ENCODE peak calls at places on chromosomes 1 and 21, in six cellular contexts. R is GM23248, J is body of pancreas, C is ovary, P is PC-9, O is colonic mucosa. I is an unnamed sample.

GRCh38 chr1:215845224-215845902 is 278.3 kb downstream of the KCTD3 start:
- DNase-seq in R (peak; percentile 92), O (no peak), P (peak; percentile 43), C (no peak), J (no peak), I (no peak)

GRCh38 chr1:210901981-210902770 is 231.8 kb downstream of the KCNH1 start:
- DNase-seq in O (no peak), R (no peak), P (no peak), J (no peak), C (no peak), I (no peak)

GRCh38 chr1:202216691-202217090 is 23.1 kb downstream of the LGR6 start:
- DNase-seq in O (no peak), J (no peak), C (no peak), P (no peak), R (no peak), I (no peak)

GRCh38 chr1:218874313-218874712 is 299.4 kb upstream of the LYPLAL1 start:
- DNase-seq in R (peak; percentile 15), C (no peak), J (no peak), P (peak; percentile 44), O (no peak), I (no peak)

GRCh38 chr1:15833842-15834405 is 13.6 kb upstream of the SPEN start:
- DNase-seq in J (no peak), C (no peak), P (no peak), O (no peak), R (peak; percentile 90), I (no peak)

GRCh38 chr1:36349241-36349671 is 25.8 kb upstream of the EVA1B start:
- DNase-seq in R (peak; percentile 81), O (no peak), P (peak; percentile 54), J (no peak), C (no peak), I (no peak)

GRCh38 chr21:20276377-20276776 is 721.8 kb upstream of the NCAM2 start:
- DNase-seq in J (no peak), R (no peak), O (no peak), P (no peak), C (no peak), I (no peak)

GRCh38 chr1:24503870-24504523 is 1.4 kb downstream of the RCAN3 start:
- DNase-seq in C (no peak), R (no peak), P (no peak), O (no peak), J (no peak), I (no peak)

GRCh38 chr1:223700942-223701637 is 11.2 kb upstream of the CAPN2 start:
- DNase-seq in J (peak; percentile 20), C (peak; percentile 60), R (peak; percentile 98), P (peak; percentile 97), O (no peak), I (peak; percentile 60)

GRCh38 chr1:36710901-36711300 is 228.2 kb upstream of the CSF3R start:
- DNase-seq in C (no peak), R (no peak), P (no peak), J (no peak), O (no peak), I (no peak)

GRCh38 chr1:235129774-235130570 is 1.3 kb upstream of the TOMM20 start:
- DNase-seq in R (no peak), C (no peak), O (no peak), J (no peak), P (no peak), I (no peak)

GRCh38 chr21:34801519-34802132 is 132.8 kb downstream of the CLIC6 start:
- DNase-seq in J (no peak), O (no peak), R (no peak), P (no peak), C (no peak), I (no peak)

GRCh38 chr1:236394905-236395779 is 1.1 kb downstream of the EDARADD start:
- DNase-seq in P (no peak), O (peak; percentile 24), J (peak; percentile 34), C (peak; percentile 30), R (peak; percentile 45), I (peak; percentile 18)

GRCh38 chr1:224054611-224055010 is 59.3 kb upstream of the FBXO28 start:
- DNase-seq in R (peak; percentile 46), J (no peak), C (no peak), P (no peak), O (no peak), I (no peak)

GRCh38 chr1:84422909-84423308 is 24.6 kb downstream of the DNASE2B start:
- DNase-seq in C (no peak), R (no peak), J (no peak), O (no peak), P (peak; percentile 79), I (no peak)

GRCh38 chr1:116570358-116571214 is at the start of gene CD58:
- DNase-seq in P (peak; percentile 79), C (peak; percentile 81), O (peak; percentile 93), J (peak; percentile 87), R (peak; percentile 95), I (peak; percentile 90)

GRCh38 chr1:161481624-161482392 is 23.4 kb upstream of the FCGR2A start:
- DNase-seq in C (no peak), J (no peak), O (no peak), P (no peak), R (no peak), I (no peak)

GRCh38 chr1:94922756-94923465 is 4.0 kb downstream of the CNN3 start:
- DNase-seq in O (no peak), C (no peak), R (peak; percentile 76), J (no peak), P (peak; percentile 66), I (no peak)

GRCh38 chr1:174797398-174797797 is 202.3 kb upstream of the CACYBP start:
- DNase-seq in C (no peak), P (no peak), R (no peak), J (no peak), O (no peak), I (no peak)

GRCh38 chr1:151309851-151310323 is 17.3 kb downstream of the PI4KB start:
- DNase-seq in R (no peak), O (no peak), P (no peak), C (peak; percentile 61), J (peak; percentile 39), I (no peak)

GRCh38 chr1:42551150-42551549 is 88.1 kb downstream of the CCDC30 start:
- DNase-seq in C (no peak), O (no peak), P (no peak), R (no peak), J (no peak), I (no peak)

GRCh38 chr1:42557230-42557851 is 94.3 kb downstream of the CCDC30 start:
- DNase-seq in C (no peak), R (no peak), O (no peak), J (no peak), P (no peak), I (no peak)

DNA sequence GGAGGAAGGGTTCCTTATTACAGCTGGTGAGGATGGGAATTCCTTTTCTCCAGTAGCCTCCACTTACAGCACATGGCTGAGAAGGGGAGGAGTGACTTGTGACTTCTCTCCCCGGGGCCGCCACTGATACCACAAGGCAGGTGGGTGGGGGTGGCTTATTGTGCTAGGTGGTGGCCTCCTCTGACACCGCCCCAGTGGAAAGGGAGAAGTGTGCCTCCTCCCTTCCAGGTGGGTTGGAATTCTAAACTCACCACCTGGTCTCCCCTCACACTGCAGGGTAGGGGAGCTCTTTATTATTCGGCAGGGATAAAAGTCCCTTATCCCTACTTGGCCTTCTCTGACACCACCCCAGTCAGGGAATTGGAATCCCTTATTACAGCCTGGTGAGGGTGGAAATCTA is 89.5 kb downstream of the CCDC30 start:
- DNase-seq in P (no peak), C (no peak), R (no peak), O (no peak), J (no peak), I (no peak)
- H3K4me1 ChIP-seq in P (no peaks in the 10 kb centered on the region), C (no peaks in the 10 kb centered on the region), R (no peaks in the 10 kb centered on the region), O (no peaks in the 10 kb centered on the region), J (no peaks in the 10 kb centered on the region), I (no peaks in the 10 kb centered on the region)

DNA sequence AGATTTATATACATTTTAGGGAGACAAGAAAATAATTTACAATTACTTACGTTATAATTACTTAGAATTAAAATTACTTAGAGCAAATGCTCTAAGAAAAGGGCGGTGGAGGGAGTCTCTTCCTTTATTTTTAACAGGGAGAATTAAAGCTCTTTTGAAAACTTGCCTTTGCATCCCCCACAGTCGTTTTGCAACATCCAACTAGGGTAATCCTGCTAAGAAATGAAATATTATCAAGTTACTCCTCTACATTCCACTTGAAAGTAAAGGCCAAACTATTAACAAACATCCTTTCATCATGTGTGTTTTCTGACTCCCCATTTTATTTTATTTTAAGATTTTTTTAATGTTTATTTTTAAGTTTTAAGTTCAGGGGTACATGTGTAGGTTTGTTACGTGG is 1358.5 kb downstream of the NCAM2 start:
- DNase-seq in J (no peak), R (no peak), P (no peak), C (no peak), O (no peak), I (no peak)
- H3K27ac ChIP-seq in J (no peak overlapping the region), R (no peak overlapping the region), P (no peak overlapping the region), C (no peak overlapping the region), O (no peak overlapping the region), I (no peak overlapping the region)

GRCh38 chr1:942411-942821 is 16.6 kb downstream of the NOC2L start:
- DNase-seq in O (no peak), J (no peak), R (peak; percentile 67), C (no peak), P (no peak), I (no peak)
- H3K4me3 ChIP-seq in O (peak overlapping the region; percentile 32), J (no peak overlapping the region), R (peak overlapping the region; percentile 57), C (peak overlapping the region; percentile 21), P (peak overlapping the region; percentile 47), I (peak overlapping the region; percentile 0)

GRCh38 chr1:31910933-31911332 is 27.2 kb downstream of the PTP4A2 start:
- DNase-seq in R (peak; percentile 47), J (no peak), O (no peak), P (no peak), C (no peak), I (no peak)
- H3K4me1 ChIP-seq in R (peaks cover 13% of the 10 kb centered on the region), J (peaks cover 38% of the 10 kb centered on the region), O (no peaks in the 10 kb centered on the region), P (peaks cover 21% of the 10 kb centered on the region), C (peaks cover 5% of the 10 kb centered on the region), I (peaks cover 15% of the 10 kb centered on the region)

DNA sequence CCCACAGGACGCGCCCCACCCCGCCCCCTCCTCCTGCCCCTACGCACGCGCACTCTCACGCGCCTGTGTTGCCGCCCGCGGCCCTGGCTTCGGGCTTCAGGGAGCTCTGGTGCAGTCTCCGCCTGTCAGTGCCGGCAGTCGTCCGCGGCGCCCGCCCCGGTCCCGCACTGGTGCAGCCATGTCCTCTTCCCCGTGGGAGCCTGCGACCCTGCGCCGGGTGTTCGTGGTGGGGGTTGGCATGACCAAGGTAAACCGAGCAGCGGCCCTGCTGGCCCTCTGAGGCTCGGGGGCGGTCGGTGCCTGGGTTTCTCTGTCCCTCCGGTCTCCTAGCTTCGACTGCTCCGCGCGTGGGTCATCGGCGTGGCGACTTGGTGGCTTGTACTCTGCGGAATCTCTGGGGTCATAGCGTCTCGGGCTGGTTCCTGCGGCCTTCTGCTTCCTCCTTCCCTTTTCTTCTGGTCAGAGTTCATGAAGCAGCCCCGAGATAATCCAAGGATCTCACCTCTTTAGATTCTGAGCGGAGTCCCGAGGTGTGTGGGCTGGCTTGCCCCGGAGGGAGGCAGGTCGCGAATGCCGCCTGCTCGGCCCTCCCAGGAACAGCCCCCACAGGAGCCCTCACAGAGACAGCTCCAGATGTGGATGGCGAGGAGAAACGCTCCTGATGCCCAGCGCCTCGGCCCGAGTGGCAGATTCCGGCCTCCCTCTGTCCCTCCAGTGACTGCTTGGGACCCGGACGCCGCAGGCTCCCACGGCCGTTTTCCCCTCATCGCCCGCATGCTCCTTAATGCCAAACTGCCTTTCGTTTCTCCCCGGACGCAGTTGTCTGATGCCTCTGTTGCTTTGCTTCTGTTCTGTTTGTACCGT is at the start of gene SCP2:
- DNase-seq in J (peak; percentile 82), O (peak; percentile 86), R (peak; percentile 89), P (no peak), C (peak; percentile 84), I (peak; percentile 88)
- H3K27ac ChIP-seq in J (peak within 1 kb of the TSS; percentile 74), O (peak within 1 kb of the TSS; percentile 38), R (peak within 1 kb of the TSS; percentile 45), P (no peak within 1 kb of the TSS), C (peak within 1 kb of the TSS; percentile 72), I (peak within 1 kb of the TSS; percentile 79)

GRCh38 chr21:41523175-41523574 is 15.2 kb upstream of the TMPRSS2 start:
- DNase-seq in P (no peak), J (no peak), C (no peak), R (no peak), O (no peak), I (no peak)
- H3K4me3 ChIP-seq in P (no peak overlapping the region), J (no peak overlapping the region), C (no peak overlapping the region), R (no peak overlapping the region), O (no peak overlapping the region), I (no peak overlapping the region)